ENCODE peak calls at places on chromosomes 2 and 18, in eight cellular contexts. A, D, S, R, W, N, M and O are unnamed samples.

GRCh38 chr2:65939687-65940086 is 495.2 kb upstream of the MEIS1 start:
- DNase-seq in A (no peak), D (no peak), S (no peak), R (no peak), W (no peak), N (no peak), M (no peak), O (no peak)

GRCh38 chr18:25727281-25727680 is 363.1 kb downstream of the SS18 start:
- DNase-seq in A (no peak), D (no peak), S (peak), R (no peak), W (no peak), N (no peak), M (no peak), O (no peak)

GRCh38 chr18:12287131-12287681 is 20.8 kb upstream of the TUBB6 start:
- DNase-seq in A (no peak), D (no peak), S (no peak), R (no peak), W (no peak), N (peak), M (no peak), O (no peak)

GRCh38 chr2:21891191-21891590 is 767.4 kb downstream of the TDRD15 start:
- DNase-seq in A (no peak), D (no peak), S (no peak), R (no peak), W (no peak), N (no peak), M (no peak), O (no peak)

GRCh38 chr2:50333501-50334228 is 698.3 kb downstream of the NRXN1 start:
- DNase-seq in A (no peak), D (no peak), S (no peak), R (no peak), W (no peak), N (no peak), M (no peak), O (no peak)

GRCh38 chr2:180962727-180963312 is 17.6 kb upstream of the UBE2E3 start:
- DNase-seq in A (no peak), D (no peak), S (no peak), R (no peak), W (no peak), N (no peak), M (no peak), O (no peak)

GRCh38 chr2:166610180-166610919 is 116.3 kb upstream of the SCN7A start:
- DNase-seq in A (no peak), D (no peak), S (no peak), R (no peak), W (peak), N (no peak), M (no peak), O (peak)

GRCh38 chr18:6954501-6954900 is 163.1 kb downstream of the LAMA1 start:
- DNase-seq in A (no peak), D (no peak), S (no peak), R (no peak), W (no peak), N (no peak), M (no peak), O (no peak)

GRCh38 chr2:196284033-196284844 is 112.9 kb upstream of the STK17B start:
- DNase-seq in A (no peak), D (no peak), S (no peak), R (no peak), W (no peak), N (no peak), M (no peak), O (no peak)

GRCh38 chr2:60406192-60406591 is 147.3 kb downstream of the BCL11A start:
- DNase-seq in A (no peak), D (no peak), S (no peak), R (no peak), W (no peak), N (no peak), M (no peak), O (no peak)

GRCh38 chr18:61333271-61333745 is at the start of gene CDH20:
- DNase-seq in A (no peak), D (no peak), S (no peak), R (no peak), W (no peak), N (peak), M (no peak), O (peak)

GRCh38 chr2:205654878-205655601 is 27.3 kb upstream of the NRP2 start:
- DNase-seq in A (no peak), D (no peak), S (peak), R (no peak), W (peak), N (no peak), M (no peak), O (no peak)

GRCh38 chr18:8391068-8391467 is 218.2 kb upstream of the RAB12 start:
- DNase-seq in A (no peak), D (no peak), S (peak), R (no peak), W (no peak), N (no peak), M (no peak), O (no peak)

GRCh38 chr18:63444567-63444966 is 22.3 kb upstream of the VPS4B start:
- DNase-seq in A (no peak), D (no peak), S (peak), R (no peak), W (peak), N (no peak), M (no peak), O (no peak)

GRCh38 chr18:6627621-6628020 is 101.9 kb upstream of the ARHGAP28 start:
- DNase-seq in A (no peak), D (no peak), S (peak), R (no peak), W (peak), N (no peak), M (no peak), O (no peak)

GRCh38 chr18:13725566-13726227 is 661 bp downstream of the FAM210A start:
- DNase-seq in A (no peak), D (no peak), S (peak), R (no peak), W (no peak), N (peak), M (no peak), O (no peak)

GRCh38 chr2:239298126-239298804 is 102.6 kb downstream of the HDAC4 start:
- DNase-seq in A (no peak), D (no peak), S (peak), R (peak), W (no peak), N (no peak), M (no peak), O (no peak)

GRCh38 chr2:147495741-147496140 is 349.1 kb upstream of the ACVR2A start:
- DNase-seq in A (no peak), D (no peak), S (no peak), R (no peak), W (no peak), N (no peak), M (no peak), O (no peak)

GRCh38 chr2:235695602-235695895 is 201.7 kb downstream of the AGAP1 start:
- DNase-seq in A (no peak), D (no peak), S (no peak), R (peak), W (no peak), N (no peak), M (no peak), O (no peak)

GRCh38 chr2:119645173-119645846 is 33.7 kb upstream of the TMEM177 start:
- DNase-seq in A (no peak), D (no peak), S (peak), R (no peak), W (no peak), N (peak), M (no peak), O (no peak)

GRCh38 chr18:36655894-36656293 is 172.9 kb downstream of the TPGS2 start:
- DNase-seq in A (no peak), D (no peak), S (no peak), R (no peak), W (no peak), N (no peak), M (no peak), O (no peak)

GRCh38 chr2:220969348-220969747 is 602.8 kb downstream of the EPHA4 start:
- DNase-seq in A (no peak), D (no peak), S (no peak), R (no peak), W (peak), N (no peak), M (peak), O (no peak)

GRCh38 chr2:17818235-17818634 is 2.0 kb downstream of the MSGN1 start:
- DNase-seq in A (no peak), D (no peak), S (no peak), R (no peak), W (no peak), N (no peak), M (no peak), O (no peak)

GRCh38 chr2:226057365-226057764 is 657.9 kb downstream of the NYAP2 start:
- DNase-seq in A (no peak), D (no peak), S (no peak), R (no peak), W (no peak), N (no peak), M (no peak), O (no peak)

GRCh38 chr2:190512539-190513095 is 21.9 kb downstream of the NEMP2 start:
- DNase-seq in A (no peak), D (no peak), S (no peak), R (no peak), W (no peak), N (no peak), M (no peak), O (no peak)

GRCh38 chr2:57549642-57550102 is 496.9 kb upstream of the VRK2 start:
- DNase-seq in A (no peak), D (peak), S (no peak), R (no peak), W (no peak), N (no peak), M (no peak), O (no peak)

GRCh38 chr2:12488365-12488972 is 228.3 kb upstream of the TRIB2 start:
- DNase-seq in A (no peak), D (no peak), S (no peak), R (no peak), W (no peak), N (no peak), M (no peak), O (no peak)

GRCh38 chr2:240479111-240479501 is 43.6 kb downstream of the GPC1 start:
- DNase-seq in A (no peak), D (no peak), S (no peak), R (no peak), W (no peak), N (no peak), M (peak), O (no peak)

GRCh38 chr18:37711990-37712389 is 146.4 kb upstream of the CELF4 start:
- DNase-seq in A (no peak), D (no peak), S (no peak), R (no peak), W (no peak), N (no peak), M (no peak), O (no peak)
- TF ChIP-seq CTCF in A (no peak), D (no peak), S (no peak), R (no peak), W (no peak), N (no peak), M (no peak), O (no peak)

GRCh38 chr2:172674968-172675303 is 60.7 kb upstream of the RAPGEF4 start:
- DNase-seq in A (no peak), D (no peak), S (no peak), R (no peak), W (no peak), N (no peak), M (no peak), O (no peak)

GRCh38 chr2:172672999-172673726 is 62.5 kb upstream of the RAPGEF4 start:
- DNase-seq in A (no peak), D (no peak), S (no peak), R (no peak), W (no peak), N (no peak), M (no peak), O (no peak)

GRCh38 chr2:172671506-172671905 is 64.1 kb upstream of the RAPGEF4 start:
- DNase-seq in A (no peak), D (no peak), S (peak), R (no peak), W (no peak), N (no peak), M (no peak), O (no peak)

GRCh38 chr2:172672114-172672513 is 63.5 kb upstream of the RAPGEF4 start:
- DNase-seq in A (no peak), D (no peak), S (peak), R (no peak), W (no peak), N (no peak), M (no peak), O (no peak)

GRCh38 chr2:172674034-172674967 is 61.3 kb upstream of the RAPGEF4 start:
- DNase-seq in A (no peak), D (no peak), S (no peak), R (peak), W (peak), N (no peak), M (no peak), O (peak)
- TF ChIP-seq CTCF in A (peak), D (no peak), S (peak), R (peak), W (peak), N (no peak), M (no peak), O (peak)

GRCh38 chr2:33129661-33130447 is 183.1 kb downstream of the LTBP1 start:
- DNase-seq in A (no peak), D (no peak), S (no peak), R (no peak), W (no peak), N (no peak), M (no peak), O (no peak)

GRCh38 chr2:33126973-33127372 is 180.2 kb downstream of the LTBP1 start:
- DNase-seq in A (no peak), D (no peak), S (peak), R (no peak), W (peak), N (no peak), M (no peak), O (no peak)

GRCh38 chr2:33123216-33123615 is 176.5 kb downstream of the LTBP1 start:
- DNase-seq in A (no peak), D (no peak), S (peak), R (no peak), W (peak), N (no peak), M (no peak), O (no peak)

GRCh38 chr2:33129261-33129660 is 182.5 kb downstream of the LTBP1 start:
- DNase-seq in A (no peak), D (no peak), S (no peak), R (no peak), W (no peak), N (no peak), M (no peak), O (no peak)

GRCh38 chr2:33126552-33126951 is 179.8 kb downstream of the LTBP1 start:
- DNase-seq in A (no peak), D (no peak), S (no peak), R (no peak), W (no peak), N (no peak), M (no peak), O (no peak)
- TF ChIP-seq CTCF in A (peak), D (peak), S (no peak), R (no peak), W (peak), N (no peak), M (no peak), O (no peak)

DNA sequence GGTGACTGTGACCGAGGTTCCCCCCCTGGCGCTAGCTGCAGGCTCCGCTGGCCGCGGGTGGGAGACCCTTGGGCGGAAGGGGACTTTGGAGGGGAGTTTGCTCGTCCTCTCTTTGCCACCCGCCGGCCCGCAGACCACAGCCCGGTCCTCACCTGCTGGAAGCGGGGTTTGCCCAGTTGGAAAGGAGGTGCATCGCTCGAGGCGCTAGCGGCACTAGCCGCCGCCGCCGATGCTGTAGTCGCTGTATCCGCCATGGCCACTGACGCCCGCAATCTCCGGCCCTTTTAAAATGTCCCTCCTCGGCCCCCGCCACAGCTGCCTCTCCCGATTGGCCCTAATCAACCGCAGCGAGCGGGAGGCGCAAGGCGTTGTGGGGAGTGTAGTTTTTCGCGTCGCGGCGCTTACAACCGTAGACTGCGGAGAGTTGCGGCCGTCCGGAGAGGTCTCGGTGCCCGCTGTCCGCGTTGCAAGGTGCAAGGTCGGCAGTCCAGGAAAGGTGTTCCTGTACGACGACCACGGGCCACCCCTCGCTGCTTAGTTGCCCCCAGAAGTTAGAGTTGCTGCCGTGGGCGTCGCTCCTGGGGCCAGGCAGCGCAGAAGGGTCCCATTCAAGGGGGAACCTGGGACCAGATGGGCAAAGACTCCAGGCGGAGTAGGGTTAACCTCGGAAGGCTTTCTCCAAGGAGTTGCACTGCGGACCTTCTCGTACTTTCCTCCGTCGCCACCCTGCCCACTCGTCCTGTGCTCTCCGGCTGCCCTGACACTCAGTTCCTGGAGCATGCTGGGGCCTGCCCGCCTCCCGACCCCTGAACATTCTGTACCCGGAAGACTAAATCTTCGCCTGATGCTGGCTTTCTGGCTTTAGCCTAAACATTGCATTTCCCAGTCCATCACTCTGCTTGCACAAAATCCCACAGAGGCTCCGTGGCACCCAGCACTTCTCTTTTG is at the start of gene SFXN5:
- DNase-seq in A (peak), D (peak), S (peak), R (peak), W (peak), N (peak), M (peak), O (peak)
- TF ChIP-seq CTCF in A (peak), D (peak), S (peak), R (peak), W (peak), N (no peak), M (no peak), O (no peak)